ENCODE peak calls at places on chromosomes 12 and 14, in ten cellular contexts. E is stomach; F is GM06990; Z is GM19239; U is midbrain; S is RPMI7951; N is progenitor cell of endocrine pancreas; P is activated naive CD4-positive, alpha-beta T cell treated with anti-CD3 and anti-CD28 coated beads, Interleukin-2, amount 50 U/mL, for 16 hours; B is MCF 10A; W is naive B cell. M is an unnamed sample.

GRCh38 chr14:77203611-77204456 is 22.2 kb downstream of the TMEM63C start:
- DNase-seq in E (no peak), F (no peak), Z (no peak), U (peak), S (no peak), N (no peak), P (no peak), B (no peak), W (no peak), M (no peak)

GRCh38 chr14:60654303-60654925 is 5.1 kb upstream of the SIX1 start:
- DNase-seq in E (no peak), F (no peak), Z (no peak), U (no peak), S (peak), N (no peak), P (no peak), B (no peak), W (no peak), M (no peak)

GRCh38 chr12:38904932-38905479 is 385 bp downstream of the CPNE8 start:
- DNase-seq in E (peak), F (peak), Z (peak), U (peak), S (peak), N (peak), P (peak), B (peak), W (peak), M (peak)

GRCh38 chr12:115023279-115023678 is 339.3 kb upstream of the TBX3 start:
- DNase-seq in E (no peak), F (no peak), Z (no peak), U (no peak), S (peak), N (no peak), P (no peak), B (no peak), W (no peak), M (no peak)

GRCh38 chr12:106582661-106583577 is at the start of gene RFX4:
- DNase-seq in E (no peak), F (no peak), Z (no peak), U (peak), S (no peak), N (no peak), P (no peak), B (no peak), W (no peak), M (no peak)

GRCh38 chr14:23443411-23443812 is 8.0 kb upstream of the MYH7 start:
- DNase-seq in E (no peak), F (no peak), Z (no peak), U (no peak), S (no peak), N (no peak), P (no peak), B (no peak), W (no peak), M (no peak)

GRCh38 chr12:62847709-62848108 is 87.2 kb downstream of the PPM1H start:
- DNase-seq in E (no peak), F (no peak), Z (no peak), U (no peak), S (no peak), N (no peak), P (no peak), B (no peak), W (no peak), M (no peak)

GRCh38 chr12:114625294-114625851 is 58.6 kb downstream of the TBX3 start:
- DNase-seq in E (peak), F (no peak), Z (peak), U (no peak), S (peak), N (peak), P (peak), B (peak), W (peak), M (peak)

GRCh38 chr12:110531741-110532333 is 29.7 kb downstream of the RAD9B start:
- DNase-seq in E (no peak), F (peak), Z (peak), U (no peak), S (peak), N (no peak), P (no peak), B (peak), W (no peak), M (no peak)

GRCh38 chr12:98916106-98916505 is 271.0 kb downstream of the APAF1 start:
- DNase-seq in E (no peak), F (no peak), Z (no peak), U (no peak), S (no peak), N (no peak), P (no peak), B (peak), W (no peak), M (no peak)

GRCh38 chr12:87511371-87511770 is 517.8 kb downstream of the C12orf50 start:
- DNase-seq in E (no peak), F (no peak), Z (no peak), U (no peak), S (no peak), N (no peak), P (no peak), B (no peak), W (no peak), M (no peak)

GRCh38 chr12:116458492-116458891 is 100.7 kb upstream of the MAP1LC3B2 start:
- DNase-seq in E (no peak), F (peak), Z (no peak), U (no peak), S (no peak), N (no peak), P (no peak), B (no peak), W (no peak), M (no peak)

GRCh38 chr12:91272456-91273063 is 89.9 kb upstream of the DCN start:
- DNase-seq in E (peak), F (no peak), Z (no peak), U (peak), S (no peak), N (no peak), P (no peak), B (peak), W (no peak), M (no peak)

M was measured in endothelial cell.